ENCODE peak calls at places on chromosomes 3 and 15, in four cellular contexts. B is PC-3, X is neural progenitor cell, C is HepG2. S is an unnamed sample.

GRCh38 chr15:57288926-57289650 is 87.2 kb upstream of the CGNL1 start:
- DNase-seq in B (no peak), X (no peak), C (no peak), S (no peak)

GRCh38 chr3:197485143-197485542 is 70.6 kb downstream of the BDH1 start:
- DNase-seq in B (no peak), X (no peak), C (no peak), S (no peak)

GRCh38 chr15:48176957-48177356 is 1.1 kb downstream of the MYEF2 start:
- DNase-seq in B (no peak), X (no peak), C (no peak), S (no peak)

GRCh38 chr15:67117356-67117755 is 52.0 kb downstream of the SMAD3 start:
- DNase-seq in B (no peak), X (no peak), C (no peak), S (no peak)

GRCh38 chr3:143901105-143901504 is 52.8 kb upstream of the SLC9A9 start:
- DNase-seq in B (peak), X (no peak), C (no peak), S (no peak)

GRCh38 chr15:25240461-25241021 is 198.3 kb downstream of the UBE3A start:
- DNase-seq in B (no peak), X (no peak), C (no peak), S (no peak)

GRCh38 chr3:111278961-111279360 is 207.3 kb downstream of the NECTIN3 start:
- DNase-seq in B (no peak), X (no peak), C (no peak), S (no peak)

GRCh38 chr3:192940129-192940528 is 22.5 kb upstream of the MB21D2 start:
- DNase-seq in B (peak), X (no peak), C (no peak), S (no peak)

GRCh38 chr3:98557324-98558010 is 25.7 kb downstream of the GPR15 start:
- DNase-seq in B (no peak), X (no peak), C (no peak), S (no peak)

GRCh38 chr15:99511865-99512632 is 53.7 kb upstream of the MEF2A start:
- DNase-seq in B (no peak), X (no peak), C (no peak), S (peak)

GRCh38 chr3:169476289-169476688 is 187.2 kb downstream of the MECOM start:
- DNase-seq in B (no peak), X (no peak), C (no peak), S (no peak)

GRCh38 chr3:77150028-77150427 is 110.1 kb downstream of the ROBO2 start:
- DNase-seq in B (no peak), X (no peak), C (no peak), S (no peak)

GRCh38 chr3:129756871-129757270 is 136.6 kb downstream of the TMCC1 start:
- DNase-seq in B (peak), X (no peak), C (no peak), S (no peak)

GRCh38 chr3:160260587-160261270 is 35.5 kb downstream of the C3orf80 start:
- DNase-seq in B (no peak), X (no peak), C (no peak), S (no peak)

GRCh38 chr3:157542711-157543485 is 39.7 kb upstream of the VEPH1 start:
- DNase-seq in B (peak), X (peak), C (no peak), S (no peak)

GRCh38 chr3:195209083-195209835 is 61.7 kb downstream of the XXYLT1 start:
- DNase-seq in B (no peak), X (no peak), C (no peak), S (peak)

GRCh38 chr3:111069974-111070751 is 1.5 kb upstream of the NECTIN3 start:
- DNase-seq in B (no peak), X (peak), C (no peak), S (no peak)

GRCh38 chr3:66402596-66403267 is 98.1 kb downstream of the LRIG1 start:
- DNase-seq in B (no peak), X (no peak), C (no peak), S (no peak)

GRCh38 chr3:44993471-44994205 is 17.6 kb downstream of the EXOSC7 start:
- DNase-seq in B (peak), X (no peak), C (peak), S (no peak)

GRCh38 chr15:72070817-72071447 is 47.0 kb downstream of the MYO9A start:
- DNase-seq in B (no peak), X (no peak), C (no peak), S (peak)

GRCh38 chr3:128076783-128077624 is 24.8 kb downstream of the SEC61A1 start:
- DNase-seq in B (no peak), X (peak), C (no peak), S (no peak)

GRCh38 chr3:50674349-50675178 is at the start of gene DOCK3:
- DNase-seq in B (peak), X (peak), C (no peak), S (no peak)

GRCh38 chr3:61702453-61702852 is 141.1 kb downstream of the PTPRG start:
- DNase-seq in B (no peak), X (no peak), C (no peak), S (no peak)

GRCh38 chr3:155282416-155283091 is 10.9 kb downstream of the STRIT1 start:
- DNase-seq in B (peak), X (no peak), C (peak), S (no peak)

GRCh38 chr3:178289544-178290160 is 246.6 kb upstream of the KCNMB2 start:
- DNase-seq in B (no peak), X (no peak), C (no peak), S (no peak)

GRCh38 chr3:119018690-119019463 is 15.8 kb downstream of the IGSF11 start:
- DNase-seq in B (no peak), X (no peak), C (no peak), S (no peak)

GRCh38 chr3:7650466-7650865 is 789.6 kb downstream of the GRM7 start:
- DNase-seq in B (no peak), X (no peak), C (no peak), S (no peak)

DNA sequence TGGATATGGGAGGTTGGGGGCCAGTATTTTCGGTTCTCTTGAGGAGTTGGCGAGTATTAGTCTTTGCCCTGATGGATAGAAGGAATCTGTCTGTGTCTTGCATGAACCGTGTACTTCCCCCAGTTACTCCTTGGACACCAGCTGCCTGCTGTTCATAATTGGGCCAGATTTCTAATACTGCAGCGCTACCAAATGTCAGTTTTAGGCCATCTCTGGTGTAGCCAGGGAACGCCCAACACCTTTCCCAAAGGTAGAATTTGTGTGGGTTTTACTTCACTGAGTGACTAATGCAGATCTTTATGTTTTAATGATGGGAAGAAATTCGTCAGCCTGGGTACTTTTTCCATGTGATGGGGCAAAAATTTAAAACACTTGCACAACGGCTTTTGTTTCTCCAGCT is 18.4 kb downstream of the FLNB start:
- DNase-seq in B (peak), X (no peak), C (no peak), S (no peak)
- H3K4me3 ChIP-seq in B (peak), X (no peak), C (no peak), S (no peak)

GRCh38 chr15:62060896-62061280 is 641 bp upstream of the VPS13C start:
- DNase-seq in B (no peak), X (no peak), C (no peak), S (no peak)

GRCh38 chr15:62067448-62068044 is 769 bp downstream of the C2CD4A start:
- DNase-seq in B (peak), X (peak), C (no peak), S (no peak)

GRCh38 chr15:62060116-62060895 is at the start of gene VPS13C:
- DNase-seq in B (peak), X (peak), C (peak), S (peak)

GRCh38 chr15:62066663-62067447 is at the start of gene C2CD4A:
- DNase-seq in B (peak), X (peak), C (peak), S (peak)

GRCh38 chr15:62063851-62064635 is 2.7 kb upstream of the C2CD4A start:
- DNase-seq in B (peak), X (no peak), C (no peak), S (no peak)
- H3K4me2 ChIP-seq in B (peak), X (no peak), C (no peak), S (no peak)

DNA sequence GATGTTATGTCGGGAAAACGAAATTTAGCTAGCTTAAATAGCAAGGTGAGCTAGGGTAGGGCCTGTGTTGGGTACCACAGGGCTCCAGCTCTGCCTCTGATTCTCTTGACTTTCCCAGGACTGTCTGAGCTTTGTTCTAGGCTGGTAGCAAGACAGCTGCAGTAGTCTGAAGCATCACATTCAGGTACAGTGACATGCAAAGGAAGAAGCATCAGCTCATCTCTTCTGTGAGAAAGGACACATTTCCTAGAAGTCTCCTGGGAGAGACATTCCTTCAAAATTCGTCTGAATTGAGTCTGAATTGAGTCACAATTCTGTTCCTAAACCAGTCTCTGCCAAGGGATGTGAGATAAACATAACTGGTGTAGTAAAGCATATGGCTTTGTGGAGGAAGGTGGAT is 8.5 kb upstream of the UBXN7 start:
- DNase-seq in B (no peak), X (no peak), C (no peak), S (no peak)
- H3K4me3 ChIP-seq in B (no peak), X (no peak), C (no peak), S (no peak)

DNA sequence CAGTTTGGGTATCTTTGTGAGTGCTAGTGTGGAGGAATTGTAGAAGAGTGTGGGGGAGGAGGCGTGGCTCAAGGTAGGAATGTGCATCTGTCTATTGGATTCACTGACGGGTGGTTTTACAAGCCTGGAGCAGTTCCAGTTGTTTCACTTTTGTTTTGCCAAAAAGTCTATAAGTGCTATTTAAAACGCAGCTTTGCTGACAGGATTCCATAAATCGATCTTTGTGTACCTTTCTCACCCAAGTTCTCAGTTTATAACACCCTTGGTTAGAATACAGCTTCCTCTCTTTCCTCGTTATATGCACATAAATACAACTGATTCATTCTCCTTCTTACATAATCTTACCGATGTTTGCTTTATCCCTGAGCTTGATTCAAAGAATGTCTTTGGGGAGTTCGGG is 123.2 kb upstream of the UBE2E2 start:
- DNase-seq in B (peak), X (no peak), C (no peak), S (no peak)
- H3K4me2 ChIP-seq in B (peak), X (no peak), C (no peak), S (no peak)

GRCh38 chr3:174147798-174148197 is 711.3 kb upstream of the NAALADL2 start:
- DNase-seq in B (no peak), X (no peak), C (no peak), S (no peak)
- H3K4me3 ChIP-seq in B (no peak), X (no peak), C (no peak), S (no peak)

S was measured in OCI-LY7.